ENCODE peak calls at places on chromosomes 3 and 15, in ten cellular contexts. U, P, X, G, B, S, N, C, I and T are unnamed samples.

GRCh38 chr3:72187131-72187530 is 402.2 kb upstream of the PROK2 start:
- DNase-seq in I (no peak), X (no peak), B (no peak), U (no peak), G (no peak), S (no peak), C (no peak), P (no peak), N (no peak), T (no peak)

GRCh38 chr3:111077384-111077783 is 5.8 kb downstream of the NECTIN3 start:
- DNase-seq in X (no peak), C (no peak), S (no peak), I (no peak), B (no peak), N (no peak), G (no peak), U (no peak), P (no peak), T (no peak)

GRCh38 chr3:13420051-13420816 is at the start of gene NUP210:
- DNase-seq in G (no peak), C (no peak), N (peak; percentile 35), S (no peak), I (peak; percentile 67), P (peak; percentile 35), B (peak; percentile 92), U (peak; percentile 85), X (no peak), T (no peak)

GRCh38 chr3:169769287-169770181 is at the start of gene ACTRT3:
- DNase-seq in U (peak; percentile 83), G (peak; percentile 92), S (peak; percentile 43), C (peak; percentile 82), B (peak; percentile 93), I (peak; percentile 86), P (peak; percentile 71), X (peak; percentile 77), N (peak; percentile 80), T (peak; percentile 80)

GRCh38 chr15:67174446-67174845 is 80.0 kb downstream of the AAGAB start:
- DNase-seq in X (no peak), G (no peak), N (no peak), U (no peak), P (no peak), C (no peak), S (no peak), B (no peak), I (no peak), T (no peak)

GRCh38 chr3:12886106-12886679 is 44.8 kb upstream of the RPL32 start:
- DNase-seq in N (peak; percentile 3), X (no peak), B (peak; percentile 36), S (no peak), P (no peak), I (no peak), U (no peak), G (no peak), C (no peak), T (no peak)

GRCh38 chr3:110710605-110711004 is 361.0 kb upstream of the NECTIN3 start:
- DNase-seq in B (no peak), P (no peak), I (no peak), N (no peak), X (no peak), U (no peak), C (no peak), S (no peak), G (no peak), T (no peak)

GRCh38 chr3:32612551-32612950 is 41.9 kb upstream of the DYNC1LI1 start:
- DNase-seq in N (no peak), U (no peak), P (no peak), X (no peak), S (no peak), I (no peak), C (no peak), G (no peak), B (no peak), T (no peak)

GRCh38 chr3:130291148-130291547 is 54.3 kb upstream of the COL6A5 start:
- DNase-seq in C (no peak), G (no peak), U (no peak), S (no peak), X (no peak), N (no peak), P (no peak), B (no peak), I (no peak), T (no peak)

GRCh38 chr3:98596902-98597500 is 3.6 kb upstream of the CPOX start:
- DNase-seq in G (no peak), N (no peak), I (peak; percentile 14), P (no peak), S (no peak), U (no peak), C (peak; percentile 64), B (no peak), X (no peak), T (peak; percentile 62)

GRCh38 chr3:112030911-112031310 is 3.6 kb upstream of the TMPRSS7 start:
- DNase-seq in X (no peak), S (no peak), I (no peak), U (no peak), G (no peak), N (no peak), B (no peak), C (no peak), P (no peak), T (no peak)

GRCh38 chr3:141050576-141050912 is 603 bp upstream of the SPSB4 start:
- DNase-seq in X (no peak), N (no peak), G (no peak), S (no peak), I (no peak), B (no peak), C (peak; percentile 28), U (no peak), P (no peak), T (no peak)

DNA sequence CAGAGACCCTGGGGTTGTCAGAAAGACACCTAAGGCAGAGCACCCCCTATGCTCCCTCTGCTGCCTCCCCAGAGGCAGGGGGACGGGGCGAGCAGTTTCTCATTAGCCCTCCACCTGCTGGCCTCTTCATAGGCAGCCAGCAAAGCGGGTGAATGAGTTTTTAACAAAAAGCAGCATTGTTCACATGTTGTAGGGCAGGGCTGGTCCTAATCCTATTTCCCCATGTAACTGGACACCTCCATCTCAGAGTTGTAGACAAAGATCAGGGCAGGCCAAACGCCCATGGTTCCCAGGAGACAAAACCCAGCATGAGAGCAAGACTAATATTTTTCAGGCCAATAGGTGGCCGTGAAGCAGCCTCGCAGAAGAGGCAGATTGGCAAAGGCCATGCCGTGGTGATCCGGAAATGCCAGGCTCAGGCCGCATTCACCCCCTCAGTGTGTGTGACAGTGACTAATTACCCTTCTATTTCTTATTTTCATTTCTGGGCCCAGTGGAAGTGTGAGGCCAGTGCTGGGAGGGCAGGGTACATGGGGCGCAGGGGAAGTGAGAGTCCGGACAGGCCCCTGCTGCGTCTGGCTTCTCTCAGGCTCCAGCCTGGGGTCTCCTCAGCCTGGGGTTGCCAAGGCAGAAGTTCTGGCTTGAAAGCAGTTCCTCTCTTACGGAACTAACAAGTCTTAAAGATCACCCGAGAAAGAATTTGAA is 64.7 kb downstream of the BOC start:
- DNase-seq in G (no peak), N (peak; percentile 58), B (no peak), P (peak; percentile 30), C (peak; percentile 7), S (peak; percentile 48), I (no peak), X (no peak), U (peak; percentile 69), T (peak; percentile 68)
- H3K4me3 ChIP-seq in G (no peak overlapping the region), N (no peak overlapping the region), B (peak overlapping the region; percentile 9), P (no peak overlapping the region), C (no peak overlapping the region), S (peak overlapping the region; percentile 30), I (no peak overlapping the region), X (peak overlapping the region; percentile 57), U (peak overlapping the region; percentile 42), T (peak overlapping the region; percentile 35)

DNA sequence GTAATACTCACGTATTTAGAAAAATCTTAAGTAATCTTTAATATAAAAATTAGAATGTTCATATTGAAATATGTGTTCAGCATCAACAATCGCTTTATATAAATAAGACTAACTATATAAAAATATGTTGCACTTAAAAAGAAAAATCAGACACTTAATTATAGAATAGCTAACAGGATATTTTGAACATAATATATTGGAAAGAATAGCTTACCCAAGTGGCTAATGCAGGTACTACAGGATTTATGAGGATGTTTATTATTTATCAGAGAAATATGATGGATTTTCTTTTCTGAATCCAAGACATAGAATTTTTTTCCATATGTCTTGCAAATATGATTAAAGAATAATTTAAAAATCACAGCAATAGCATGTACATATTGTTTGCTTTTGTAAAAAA is 567.9 kb upstream of the GBE1 start:
- DNase-seq in P (no peak), X (no peak), B (no peak), U (no peak), I (no peak), S (no peak), N (no peak), C (no peak), G (no peak), T (no peak)
- TF ChIP-seq CTCF in P (peak; percentile 36), X (no peak), B (peak; percentile 28), U (peak; percentile 9), I (peak; percentile 35), S (no peak), N (peak; percentile 47), C (peak; percentile 29), G (no peak), T (peak; percentile 47)

GRCh38 chr3:189908646-189909045 is 212.1 kb downstream of the P3H2 start:
- DNase-seq in P (no peak), I (no peak), X (no peak), N (no peak), U (no peak), S (no peak), B (no peak), G (no peak), C (peak; percentile 61), T (peak; percentile 52)
- H3K4me3 ChIP-seq in P (no peak overlapping the region), I (no peak overlapping the region), X (no peak overlapping the region), N (no peak overlapping the region), U (no peak overlapping the region), S (no peak overlapping the region), B (no peak overlapping the region), G (no peak overlapping the region), C (no peak overlapping the region), T (no peak overlapping the region)

DNA sequence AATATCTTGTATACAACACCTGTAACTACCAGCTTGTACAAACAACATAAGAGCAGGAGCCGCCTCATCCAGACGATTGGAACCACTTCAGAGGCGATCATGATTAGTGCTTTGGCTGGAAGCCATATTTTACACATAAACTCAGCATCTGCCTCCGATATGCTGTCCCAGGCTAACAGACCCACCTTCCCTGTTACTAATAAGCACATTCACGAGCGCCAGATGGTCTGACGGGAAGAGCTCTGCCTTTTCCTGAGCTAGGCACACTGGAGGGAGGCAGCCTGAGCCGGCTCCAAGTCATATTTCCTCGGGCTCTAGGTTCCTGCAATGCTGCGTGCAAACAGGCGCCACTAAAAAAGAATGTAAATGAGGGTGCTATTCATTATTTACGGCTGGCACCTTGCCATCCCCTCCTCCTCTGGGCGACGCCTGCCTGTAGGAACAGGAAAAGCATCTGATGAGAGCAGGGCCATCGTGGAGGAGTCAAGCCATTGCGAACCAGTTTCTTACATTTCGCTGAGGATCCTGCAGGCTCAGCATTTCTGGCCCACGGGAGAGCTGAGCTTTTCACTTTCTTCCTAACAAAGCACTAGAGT is 98.2 kb downstream of the ANXA2 start:
- DNase-seq in U (no peak), G (peak; percentile 85), X (no peak), P (no peak), I (peak; percentile 27), S (peak; percentile 49), B (no peak), C (peak; percentile 84), N (peak; percentile 30), T (peak; percentile 7)
- TF ChIP-seq CTCF in U (no peak), G (no peak), X (no peak), P (no peak), I (peak; percentile 30), S (no peak), B (no peak), C (peak; percentile 44), N (no peak), T (peak; percentile 9)